ENCODE peak calls at places on chromosomes 3 and 15, in five cellular contexts. O is NCI-H1694; F is activated CD8-positive, alpha-beta memory T cell treated with anti-CD3 and anti-CD28 coated beads for 4 hours; G is activated CD4-positive, alpha-beta T cell treated with anti-CD3 and anti-CD28 coated beads, Interleukin-2, amount 10 ng/mL, durations not matched to agents 7 days and 5 days; H is GM19239. Q is an unnamed sample.

GRCh38 chr3:119664370-119664769 is 4.0 kb upstream of the POPDC2 start:
- DNase-seq in O (no peak), F (no peak), G (no peak), H (no peak), Q (no peak)

GRCh38 chr3:24367216-24367615 is 127.4 kb downstream of the THRB start:
- DNase-seq in O (no peak), F (no peak), G (no peak), H (no peak), Q (no peak)

GRCh38 chr3:13884851-13885703 is 5.2 kb upstream of the WNT7A start:
- DNase-seq in O (no peak), F (no peak), G (peak), H (peak), Q (peak)

GRCh38 chr3:177557561-177557960 is 360.3 kb upstream of the TBL1XR1 start:
- DNase-seq in O (no peak), F (no peak), G (no peak), H (no peak), Q (no peak)

GRCh38 chr3:10813425-10813824 is 2.6 kb upstream of the SLC6A11 start:
- DNase-seq in O (no peak), F (no peak), G (no peak), H (no peak), Q (no peak)

GRCh38 chr3:85589145-85589544 is 630.4 kb downstream of the CADM2 start:
- DNase-seq in O (no peak), F (no peak), G (no peak), H (no peak), Q (no peak)

GRCh38 chr15:77352932-77353331 is 67.0 kb downstream of the PEAK1 start:
- DNase-seq in O (no peak), F (no peak), G (no peak), H (no peak), Q (no peak)

GRCh38 chr3:39220551-39221530 is 28.4 kb upstream of the XIRP1 start:
- DNase-seq in O (no peak), F (no peak), G (peak), H (no peak), Q (no peak)

GRCh38 chr15:52066842-52067544 is 45.6 kb downstream of the BCL2L10 start:
- DNase-seq in O (no peak), F (no peak), G (no peak), H (no peak), Q (no peak)

GRCh38 chr3:175342196-175342595 is 483.1 kb downstream of the NAALADL2 start:
- DNase-seq in O (no peak), F (no peak), G (no peak), H (no peak), Q (no peak)

GRCh38 chr3:133448478-133449122 is 48.7 kb downstream of the BFSP2 start:
- DNase-seq in O (no peak), F (no peak), G (peak), H (peak), Q (no peak)

GRCh38 chr15:77497108-77497737 is 76.5 kb downstream of the HMG20A start:
- DNase-seq in O (peak), F (no peak), G (no peak), H (no peak), Q (no peak)

GRCh38 chr15:34794590-34795206 is 651 bp downstream of the ACTC1 start:
- DNase-seq in O (no peak), F (no peak), G (no peak), H (no peak), Q (no peak)

GRCh38 chr15:82122754-82123400 is 77.1 kb upstream of the MEX3B start:
- DNase-seq in O (no peak), F (no peak), G (no peak), H (no peak), Q (peak)

GRCh38 chr3:155676252-155676981 is 68.5 kb downstream of the PLCH1 start:
- DNase-seq in O (peak), F (no peak), G (no peak), H (no peak), Q (no peak)

GRCh38 chr3:12479919-12480425 is 4.3 kb upstream of the TSEN2 start:
- DNase-seq in O (no peak), F (no peak), G (peak), H (peak), Q (no peak)

GRCh38 chr15:38688761-38689160 is 124.1 kb upstream of the RASGRP1 start:
- DNase-seq in O (no peak), F (no peak), G (peak), H (no peak), Q (no peak)

GRCh38 chr15:77607894-77608261 is 24.8 kb downstream of the LINGO1 start:
- DNase-seq in O (peak), F (no peak), G (no peak), H (no peak), Q (no peak)

GRCh38 chr15:58357529-58358476 is 74.0 kb upstream of the LIPC start:
- DNase-seq in O (no peak), F (no peak), G (peak), H (no peak), Q (no peak)

GRCh38 chr3:49914906-49915305 is 11.2 kb upstream of the MST1R start:
- DNase-seq in O (no peak), F (no peak), G (no peak), H (no peak), Q (no peak)

GRCh38 chr3:120821426-120821825 is 78.9 kb downstream of the GTF2E1 start:
- DNase-seq in O (no peak), F (no peak), G (no peak), H (no peak), Q (no peak)

GRCh38 chr3:23576379-23576959 is 229.3 kb upstream of the UBE2E1 start:
- DNase-seq in O (no peak), F (no peak), G (no peak), H (no peak), Q (no peak)

GRCh38 chr15:65824031-65824743 is 32.1 kb upstream of the DENND4A start:
- DNase-seq in O (peak), F (no peak), G (no peak), H (no peak), Q (no peak)

GRCh38 chr15:99951471-99951870 is 218.2 kb upstream of the LYSMD4 start:
- DNase-seq in O (no peak), F (no peak), G (no peak), H (no peak), Q (no peak)

GRCh38 chr15:43808960-43809678 is 8.7 kb downstream of the HYPK start:
- DNase-seq in O (no peak), F (no peak), G (no peak), H (no peak), Q (no peak)

GRCh38 chr3:56800373-56801150 is 1.2 kb downstream of the ARHGEF3 start:
- DNase-seq in O (no peak), F (peak), G (peak), H (no peak), Q (no peak)

Q was measured in posterior vena cava.